ENCODE peak calls at places on chromosomes 6 and 20, in four cellular contexts. S is iPS DF 6.9, D is ovary, G is heart right ventricle. C is an unnamed sample. For H3K4me1, the result is how much of the 10 kb centered on the place peaks cover.

GRCh38 chr6:157813757-157814455 is 9.1 kb upstream of the SNX9 start:
- DNase-seq in G (no peak), D (no peak), S (no peak), C (no peak)

GRCh38 chr20:17636523-17637412 is 45.3 kb downstream of the RRBP1 start:
- DNase-seq in S (no peak), D (no peak), G (no peak), C (peak)

GRCh38 chr6:161422710-161423109 is 148.8 kb upstream of the AGPAT4 start:
- DNase-seq in G (no peak), D (no peak), S (no peak), C (no peak)

GRCh38 chr6:127471379-127472255 is 12.4 kb upstream of the KIAA0408 start:
- DNase-seq in S (no peak), D (no peak), G (no peak), C (no peak)

GRCh38 chr6:128168244-128168643 is 267.4 kb upstream of the THEMIS start:
- DNase-seq in D (no peak), G (no peak), S (no peak), C (no peak)

GRCh38 chr20:22836211-22836610 is 198.9 kb upstream of the SSTR4 start:
- DNase-seq in D (no peak), G (no peak), S (no peak), C (no peak)

GRCh38 chr6:157755032-157755751 is 67.9 kb upstream of the SNX9 start:
- DNase-seq in D (no peak), G (no peak), S (no peak), C (no peak)

GRCh38 chr6:131782764-131783163 is 25.1 kb upstream of the ENPP1 start:
- DNase-seq in G (no peak), S (no peak), D (no peak), C (no peak)

GRCh38 chr6:132814716-132815570 is 574 bp downstream of the RPS12 start:
- DNase-seq in S (no peak), G (no peak), D (no peak), C (no peak)

GRCh38 chr6:100258752-100259151 is 206.0 kb downstream of the SIM1 start:
- DNase-seq in S (no peak), D (no peak), G (no peak), C (no peak)

GRCh38 chr20:1335961-1336698 is 7.2 kb upstream of the SDCBP2 start:
- DNase-seq in G (no peak), D (no peak), S (no peak), C (no peak)

GRCh38 chr20:32678948-32679347 is 5.2 kb upstream of the C20orf203 start:
- DNase-seq in G (peak), S (no peak), D (no peak), C (no peak)

GRCh38 chr6:153167026-153167891 is 36.2 kb upstream of the RGS17 start:
- DNase-seq in G (no peak), D (no peak), S (no peak), C (no peak)

GRCh38 chr6:94751641-94752329 is 825.5 kb upstream of the MANEA start:
- DNase-seq in G (no peak), S (no peak), D (no peak), C (no peak)

GRCh38 chr20:17023811-17024210 is 203.0 kb upstream of the PCSK2 start:
- DNase-seq in S (peak), D (no peak), G (no peak), C (no peak)

GRCh38 chr6:131948692-131949614 is 2.2 kb downstream of the CCN2 start:
- DNase-seq in S (no peak), D (peak), G (no peak), C (no peak)

GRCh38 chr20:1446536-1446935 is 20.1 kb downstream of the NSFL1C start:
- DNase-seq in S (no peak), D (no peak), G (no peak), C (no peak)

GRCh38 chr6:125781307-125781868 is 9.4 kb upstream of the NCOA7 start:
- DNase-seq in S (no peak), G (no peak), D (no peak), C (no peak)

GRCh38 chr6:90121982-90122381 is 174.7 kb downstream of the BACH2 start:
- DNase-seq in S (no peak), D (no peak), G (no peak), C (no peak)

GRCh38 chr20:10061641-10062040 is 26.9 kb downstream of the ANKEF1 start:
- DNase-seq in S (no peak), D (no peak), G (no peak), C (peak)

GRCh38 chr20:41308726-41309413 is 8.7 kb downstream of the ZHX3 start:
- DNase-seq in S (no peak), D (no peak), G (no peak), C (no peak)

GRCh38 chr6:38646166-38646565 is 6.4 kb upstream of the BTBD9 start:
- DNase-seq in D (no peak), G (no peak), S (no peak), C (no peak)

GRCh38 chr6:31713991-31714684 is 1.0 kb upstream of the LY6G6D start:
- DNase-seq in G (no peak), D (no peak), S (no peak), C (no peak)

GRCh38 chr6:47419621-47420020 is 58.0 kb upstream of the CD2AP start:
- DNase-seq in D (no peak), G (no peak), S (no peak), C (no peak)

GRCh38 chr6:42268835-42269204 is 51.2 kb upstream of the MRPS10 start:
- DNase-seq in G (no peak), S (no peak), D (no peak), C (no peak)

GRCh38 chr6:105892577-105893262 is 193.4 kb upstream of the PRDM1 start:
- DNase-seq in G (no peak), S (no peak), D (no peak), C (no peak)

GRCh38 chr6:142444800-142445405 is 143.1 kb downstream of the ADGRG6 start:
- DNase-seq in S (no peak), D (no peak), G (no peak), C (no peak)

GRCh38 chr6:139655783-139656705 is 281.6 kb upstream of the CITED2 start:
- DNase-seq in G (no peak), S (no peak), D (no peak), C (no peak)

GRCh38 chr20:14235355-14235754 is 102.1 kb downstream of the FLRT3 start:
- DNase-seq in D (no peak), S (no peak), G (no peak), C (no peak)

GRCh38 chr6:40166963-40167362 is 232.7 kb upstream of the MOCS1 start:
- DNase-seq in D (no peak), S (no peak), G (no peak), C (no peak)

GRCh38 chr6:156699017-156699421 is 78.2 kb upstream of the ARID1B start:
- DNase-seq in D (no peak), G (no peak), S (no peak), C (no peak)

GRCh38 chr6:139638179-139638872 is 263.9 kb upstream of the CITED2 start:
- DNase-seq in G (no peak), D (no peak), S (no peak), C (no peak)

GRCh38 chr6:53159558-53159957 is 10.9 kb upstream of the GCM1 start:
- DNase-seq in D (no peak), G (no peak), S (no peak), C (no peak)

GRCh38 chr20:52621401-52621800 is 350.8 kb upstream of the TSHZ2 start:
- DNase-seq in G (no peak), S (no peak), D (no peak), C (no peak)

GRCh38 chr6:42131531-42131930 is 10.9 kb downstream of the C6orf132 start:
- DNase-seq in G (no peak), D (no peak), S (no peak), C (no peak)

GRCh38 chr6:25943887-25944286 is 13.4 kb upstream of the SLC17A2 start:
- DNase-seq in D (no peak), G (no peak), S (no peak), C (no peak)

GRCh38 chr6:56951049-56951816 is 3.7 kb upstream of the BEND6 start:
- DNase-seq in G (no peak), D (no peak), S (no peak), C (no peak)

GRCh38 chr6:72218125-72218524 is 331.8 kb downstream of the RIMS1 start:
- DNase-seq in S (peak), G (no peak), D (no peak), C (peak)
- H3K4me1 ChIP-seq in S (under half), G (under half), D (under half), C (under half)

GRCh38 chr6:166712554-166713228 is 85.6 kb upstream of the RPS6KA2 start:
- DNase-seq in D (no peak), G (no peak), S (no peak), C (no peak)
- H3K4me1 ChIP-seq in D (under half), G (under half), S (under half), C (under half)

DNA sequence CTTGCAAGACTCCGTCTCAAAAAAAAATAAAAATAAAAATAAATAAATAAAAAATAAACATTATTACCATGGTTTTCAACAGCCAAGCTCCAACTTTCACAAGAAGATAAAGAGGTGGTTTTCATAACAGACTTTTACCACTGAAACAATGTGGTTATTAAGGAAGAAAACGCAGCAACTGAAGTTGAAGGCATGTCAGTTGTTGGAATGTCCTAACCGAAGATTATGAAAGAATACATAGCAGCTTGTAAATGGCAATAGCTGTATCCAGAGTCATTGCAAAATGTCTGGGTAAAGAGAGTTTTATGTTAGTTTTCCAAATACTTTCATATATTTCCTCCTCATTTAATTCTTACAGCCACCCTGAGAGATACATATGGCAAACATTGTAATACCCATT is 161.6 kb upstream of the MARCKS start:
- DNase-seq in D (no peak), G (no peak), S (no peak), C (no peak)
- H3K4me1 ChIP-seq in D (under half), G (under half), S (under half), C (under half)

GRCh38 chr6:163442336-163442735 is 27.8 kb downstream of the QKI start:
- DNase-seq in D (no peak), S (no peak), G (no peak), C (no peak)

GRCh38 chr6:163443985-163444553 is 29.6 kb downstream of the QKI start:
- DNase-seq in D (no peak), G (no peak), S (no peak), C (no peak)

GRCh38 chr6:163449076-163449475 is 34.6 kb downstream of the QKI start:
- DNase-seq in S (no peak), D (no peak), G (no peak), C (no peak)

GRCh38 chr6:163446529-163446928 is 32.0 kb downstream of the QKI start:
- DNase-seq in G (no peak), D (no peak), S (no peak), C (no peak)
- H3K4me1 ChIP-seq in G (half or more), D (under half), S (under half), C (under half)

GRCh38 chr20:37266940-37267683 is 5.5 kb upstream of the GHRH start:
- DNase-seq in S (no peak), D (no peak), G (no peak), C (no peak)

GRCh38 chr20:37273988-37274387 is 12.4 kb upstream of the GHRH start:
- DNase-seq in G (no peak), D (no peak), S (no peak), C (no peak)

GRCh38 chr20:37271421-37271768 is 9.8 kb upstream of the GHRH start:
- DNase-seq in S (no peak), G (no peak), D (no peak), C (no peak)

GRCh38 chr20:37267684-37268313 is 6.2 kb upstream of the GHRH start:
- DNase-seq in D (no peak), G (no peak), S (no peak), C (no peak)

DNA sequence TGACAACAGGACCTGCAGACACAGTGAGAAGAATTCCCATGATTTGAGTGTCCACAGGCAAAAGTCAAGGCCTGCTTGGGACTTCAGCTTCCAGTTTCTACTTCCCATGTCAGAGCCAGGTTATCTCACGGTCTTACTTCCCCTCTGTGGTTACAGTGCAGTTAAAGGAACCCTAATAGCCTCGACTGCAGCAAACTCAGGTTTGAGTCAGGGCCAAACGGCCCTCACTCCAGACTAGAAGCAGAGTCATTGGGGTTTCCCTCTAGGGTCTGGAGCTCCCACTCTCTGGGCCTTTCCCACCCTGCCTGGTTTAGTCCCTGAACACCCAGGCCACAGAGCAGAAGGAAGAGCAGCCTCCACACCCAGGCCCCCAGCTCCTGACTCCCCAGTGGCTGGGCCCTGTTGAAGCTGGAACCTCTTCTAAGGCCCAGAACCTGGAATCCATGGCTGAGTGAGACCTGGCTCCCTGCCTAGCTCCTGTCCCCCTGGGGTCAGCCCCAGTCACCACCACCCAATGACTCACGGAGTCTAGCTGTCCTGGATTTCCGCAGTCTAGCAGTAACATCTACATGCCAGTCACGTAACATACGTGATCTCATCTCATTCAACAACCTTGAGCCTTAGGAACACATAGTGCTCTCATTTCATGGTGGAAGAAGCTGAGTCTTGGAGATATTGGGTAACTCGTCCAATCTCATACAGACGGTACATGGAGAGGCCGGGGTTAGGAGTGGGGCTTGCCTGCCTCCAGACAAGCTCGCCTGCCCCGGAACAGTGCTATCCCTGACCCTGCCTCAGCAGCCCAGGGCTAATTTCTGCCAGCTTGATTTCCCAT is 9.2 kb upstream of the GHRH start:
- DNase-seq in D (no peak), S (no peak), G (no peak), C (no peak)
- H3K4me1 ChIP-seq in D (under half), S (under half), G (under half), C (under half)

DNA sequence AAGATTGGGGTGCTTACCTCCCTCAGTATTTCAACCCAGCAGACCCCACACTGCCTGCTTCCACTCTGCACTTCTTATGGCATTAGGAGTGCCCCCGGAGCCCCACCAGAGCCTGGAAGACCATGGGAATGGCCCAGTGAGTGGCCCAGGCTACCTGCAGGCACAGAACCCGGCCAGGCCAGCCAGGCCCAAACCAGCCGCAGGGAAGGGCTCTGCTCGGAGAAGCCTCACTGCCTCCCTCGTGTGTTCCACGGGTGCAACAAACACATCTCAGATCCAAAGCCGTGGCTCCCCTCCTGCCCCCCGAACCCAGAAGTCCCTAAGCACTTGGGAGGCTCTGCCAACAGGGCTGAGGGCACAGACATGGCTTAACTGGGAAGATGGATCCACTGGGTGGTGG is 283.9 kb downstream of the CDH4 start:
- DNase-seq in D (no peak), S (no peak), G (no peak), C (no peak)
- H3K4me1 ChIP-seq in D (under half), S (under half), G (under half), C (under half)

GRCh38 chr20:3813758-3814581 is 6.4 kb upstream of the AP5S1 start:
- DNase-seq in G (no peak), D (no peak), S (no peak), C (no peak)
- H3K4me1 ChIP-seq in G (under half), D (under half), S (under half), C (under half)

GRCh38 chr6:44221961-44222335 is 1.4 kb upstream of the SLC29A1 start:
- DNase-seq in G (no peak), S (no peak), D (no peak), C (no peak)

GRCh38 chr6:44220913-44221290 is 2.5 kb upstream of the SLC29A1 start:
- DNase-seq in D (no peak), G (no peak), S (no peak), C (no peak)

GRCh38 chr6:44219053-44219814 is 2.5 kb downstream of the MYMX start:
- DNase-seq in D (peak), G (peak), S (no peak), C (peak)

GRCh38 chr6:44221291-44221960 is 2.0 kb upstream of the SLC29A1 start:
- DNase-seq in S (no peak), G (peak), D (peak), C (peak)

GRCh38 chr6:44219815-44220784 is 3.3 kb upstream of the SLC29A1 start:
- DNase-seq in D (no peak), G (no peak), S (no peak), C (no peak)
- H3K4me1 ChIP-seq in D (under half), G (half or more), S (under half), C (under half)

C was measured in BE2C.